ENCODE peak calls at places on chromosomes 5 and 9, in five cellular contexts. One of them, this sample, is unnamed.

GRCh38 chr9:98584059-98584458 is 124.7 kb downstream of the GABBR2 start:
- DNase-seq in endothelial cell: no peak
- DNase-seq in caudate nucleus: no peak
- DNase-seq in stimulated activated CD8-positive, alpha-beta memory T cell treated with anti-CD3 and anti-CD28 coated beads, Interleukin-2, amount 100 ng/mL, for 48 hours: peak; percentile 9
- DNase-seq in MCF 10A: no peak
- DNase-seq in this sample: no peak

GRCh38 chr5:77620404-77620803 is 18.1 kb downstream of the OTP start:
- DNase-seq in endothelial cell: no peak
- DNase-seq in caudate nucleus: no peak
- DNase-seq in stimulated activated CD8-positive, alpha-beta memory T cell treated with anti-CD3 and anti-CD28 coated beads, Interleukin-2, amount 100 ng/mL, for 48 hours: no peak
- DNase-seq in MCF 10A: peak; percentile 52
- DNase-seq in this sample: no peak

GRCh38 chr5:120631611-120632010 is 167.5 kb downstream of the PRR16 start:
- DNase-seq in endothelial cell: no peak
- DNase-seq in caudate nucleus: no peak
- DNase-seq in stimulated activated CD8-positive, alpha-beta memory T cell treated with anti-CD3 and anti-CD28 coated beads, Interleukin-2, amount 100 ng/mL, for 48 hours: no peak
- DNase-seq in MCF 10A: no peak
- DNase-seq in this sample: no peak

GRCh38 chr9:84230355-84231136 is 110.0 kb downstream of the SLC28A3 start:
- DNase-seq in endothelial cell: no peak
- DNase-seq in caudate nucleus: no peak
- DNase-seq in stimulated activated CD8-positive, alpha-beta memory T cell treated with anti-CD3 and anti-CD28 coated beads, Interleukin-2, amount 100 ng/mL, for 48 hours: no peak
- DNase-seq in MCF 10A: no peak
- DNase-seq in this sample: no peak

GRCh38 chr9:124006448-124007156 is 5.0 kb upstream of the LHX2 start:
- DNase-seq in endothelial cell: no peak
- DNase-seq in caudate nucleus: no peak
- DNase-seq in stimulated activated CD8-positive, alpha-beta memory T cell treated with anti-CD3 and anti-CD28 coated beads, Interleukin-2, amount 100 ng/mL, for 48 hours: no peak
- DNase-seq in MCF 10A: no peak
- DNase-seq in this sample: no peak

GRCh38 chr5:137393196-137393993 is 105.7 kb downstream of the SPOCK1 start:
- DNase-seq in endothelial cell: no peak
- DNase-seq in caudate nucleus: no peak
- DNase-seq in stimulated activated CD8-positive, alpha-beta memory T cell treated with anti-CD3 and anti-CD28 coated beads, Interleukin-2, amount 100 ng/mL, for 48 hours: no peak
- DNase-seq in MCF 10A: peak; percentile 38
- DNase-seq in this sample: no peak

GRCh38 chr5:81420039-81420667 is 26.2 kb upstream of the ACOT12 start:
- DNase-seq in endothelial cell: no peak
- DNase-seq in caudate nucleus: no peak
- DNase-seq in stimulated activated CD8-positive, alpha-beta memory T cell treated with anti-CD3 and anti-CD28 coated beads, Interleukin-2, amount 100 ng/mL, for 48 hours: no peak
- DNase-seq in MCF 10A: peak; percentile 84
- DNase-seq in this sample: no peak

GRCh38 chr5:131252824-131253171 is 11.1 kb upstream of the CDC42SE2 start:
- DNase-seq in endothelial cell: no peak
- DNase-seq in caudate nucleus: peak; percentile 20
- DNase-seq in stimulated activated CD8-positive, alpha-beta memory T cell treated with anti-CD3 and anti-CD28 coated beads, Interleukin-2, amount 100 ng/mL, for 48 hours: peak; percentile 41
- DNase-seq in MCF 10A: no peak
- DNase-seq in this sample: no peak

GRCh38 chr5:143409972-143410371 is 6.5 kb upstream of the NR3C1 start:
- DNase-seq in endothelial cell: no peak
- DNase-seq in caudate nucleus: no peak
- DNase-seq in stimulated activated CD8-positive, alpha-beta memory T cell treated with anti-CD3 and anti-CD28 coated beads, Interleukin-2, amount 100 ng/mL, for 48 hours: no peak
- DNase-seq in MCF 10A: no peak
- DNase-seq in this sample: no peak